ENCODE peak calls at places on chromosomes 16 and 17, in five cellular contexts. E, U, V, H and R are unnamed samples.

GRCh38 chr17:17748179-17748578 is 66.9 kb downstream of the RAI1 start:
- DNase-seq in E (peak), U (no peak), V (no peak), H (no peak), R (no peak)

GRCh38 chr16:84851192-84852127 is 31.7 kb downstream of the CRISPLD2 start:
- DNase-seq in E (no peak), U (peak), V (peak), H (no peak), R (peak)

GRCh38 chr17:39793473-39793872 is 55.7 kb downstream of the GRB7 start:
- DNase-seq in E (no peak), U (no peak), V (no peak), H (no peak), R (no peak)

GRCh38 chr17:28925912-28926365 is 23.1 kb upstream of the DHRS13 start:
- DNase-seq in E (peak), U (peak), V (no peak), H (peak), R (no peak)

GRCh38 chr16:87390641-87391323 is 1.4 kb upstream of the MAP1LC3B start:
- DNase-seq in E (no peak), U (no peak), V (no peak), H (no peak), R (no peak)

GRCh38 chr17:927611-928461 is 51.7 kb downstream of the NXN start:
- DNase-seq in E (no peak), U (peak), V (peak), H (no peak), R (peak)

GRCh38 chr16:74871608-74872007 is 97.0 kb upstream of the FA2H start:
- DNase-seq in E (no peak), U (no peak), V (no peak), H (no peak), R (no peak)

GRCh38 chr16:83272201-83272600 is 535.6 kb upstream of the HSBP1 start:
- DNase-seq in E (no peak), U (no peak), V (no peak), H (no peak), R (no peak)

GRCh38 chr17:67525239-67526135 is 148.4 kb downstream of the PITPNC1 start:
- DNase-seq in E (no peak), U (no peak), V (no peak), H (no peak), R (no peak)

GRCh38 chr17:63946440-63947363 is 14.6 kb upstream of the CD79B start:
- DNase-seq in E (peak), U (peak), V (peak), H (peak), R (peak)

GRCh38 chr16:1772362-1772907 is at the start of gene EME2:
- DNase-seq in E (peak), U (peak), V (no peak), H (peak), R (peak)

GRCh38 chr16:82185012-82185411 is 15.0 kb upstream of the MPHOSPH6 start:
- DNase-seq in E (no peak), U (no peak), V (no peak), H (no peak), R (no peak)

GRCh38 chr17:71361691-71362450 is 758.9 kb upstream of the SOX9 start:
- DNase-seq in E (no peak), U (peak), V (no peak), H (no peak), R (no peak)

GRCh38 chr16:81905277-81905676 is 106.0 kb downstream of the SDR42E1 start:
- DNase-seq in E (no peak), U (no peak), V (peak), H (no peak), R (no peak)